ENCODE peak calls at places on chromosomes 7 and 10, in nine cellular contexts. S is activated T-cell treated with anti-CD3 and anti-CD28 coated beads for 4 hours; X is upper lobe of right lung; F is ecto neural progenitor cell; C is NCI-H1105; M is amygdala; N is ovary; U is HS-5; T is stimulated activated naive CD4-positive, alpha-beta T cell treated with Interleukin-2 at 50 U/mL for 16 hours. P is an unnamed sample.

GRCh38 chr7:22001345-22002004 is 55.8 kb upstream of the CDCA7L start:
- DNase-seq in M (no peak), T (no peak), N (no peak), X (no peak), U (peak), F (no peak), S (peak), C (peak), P (peak)

GRCh38 chr7:142114207-142114606 is 2.7 kb downstream of the MGAM2 start:
- DNase-seq in M (no peak), T (no peak), F (no peak), U (no peak), C (no peak), X (no peak), S (no peak), N (no peak), P (no peak)

GRCh38 chr10:106327747-106328146 is 836.8 kb downstream of the SORCS1 start:
- DNase-seq in C (no peak), X (no peak), N (no peak), T (no peak), F (no peak), U (no peak), S (no peak), M (no peak), P (no peak)

GRCh38 chr7:116560021-116560970 is 35.5 kb downstream of the CAV1 start:
- DNase-seq in S (no peak), F (peak), U (no peak), M (no peak), X (no peak), C (peak), N (no peak), T (no peak), P (peak)

GRCh38 chr10:97937928-97938327 is 88.3 kb downstream of the GOLGA7B start:
- DNase-seq in N (no peak), X (no peak), S (no peak), T (no peak), M (no peak), F (no peak), C (no peak), U (no peak), P (no peak)

GRCh38 chr10:21926949-21927348 is 76.6 kb downstream of the DNAJC1 start:
- DNase-seq in M (no peak), F (no peak), S (no peak), U (peak), N (no peak), T (no peak), X (no peak), C (no peak), P (no peak)

GRCh38 chr10:110609592-110609991 is 34.5 kb upstream of the RBM20 start:
- DNase-seq in C (peak), M (no peak), X (no peak), T (no peak), S (no peak), F (no peak), U (no peak), N (no peak), P (peak)

GRCh38 chr10:86188796-86189558 is 177.6 kb downstream of the GRID1 start:
- DNase-seq in U (no peak), C (no peak), S (no peak), F (no peak), T (no peak), N (no peak), X (peak), M (no peak), P (no peak)

GRCh38 chr7:7803597-7804229 is 85.3 kb upstream of the RPA3 start:
- DNase-seq in S (no peak), M (no peak), C (no peak), T (no peak), F (no peak), N (no peak), U (no peak), X (no peak), P (peak)